ENCODE peak calls at places on chromosomes 3 and 15, in five cellular contexts. One of them, this sample, is unnamed.

GRCh38 chr3:138433892-138434275 is 532 bp upstream of the ESYT3 start:
- DNase-seq in progenitor cell of endocrine pancreas: no peak
- DNase-seq in BE2C: no peak
- DNase-seq in GM13976: no peak
- DNase-seq in OCI-LY7: no peak
- DNase-seq in this sample: no peak

GRCh38 chr15:87877114-87877810 is 379.3 kb downstream of the NTRK3 start:
- DNase-seq in progenitor cell of endocrine pancreas: no peak
- DNase-seq in BE2C: peak
- DNase-seq in GM13976: no peak
- DNase-seq in OCI-LY7: no peak
- DNase-seq in this sample: no peak

GRCh38 chr3:30626443-30627181 is 20.2 kb downstream of the TGFBR2 start:
- DNase-seq in progenitor cell of endocrine pancreas: no peak
- DNase-seq in BE2C: peak
- DNase-seq in GM13976: no peak
- DNase-seq in OCI-LY7: no peak
- DNase-seq in this sample: no peak

GRCh38 chr3:59108091-59108815 is 58.4 kb upstream of the CFAP20DC start:
- DNase-seq in progenitor cell of endocrine pancreas: no peak
- DNase-seq in BE2C: no peak
- DNase-seq in GM13976: no peak
- DNase-seq in OCI-LY7: no peak
- DNase-seq in this sample: no peak

GRCh38 chr3:169241575-169241927 is 422.0 kb downstream of the MECOM start:
- DNase-seq in progenitor cell of endocrine pancreas: no peak
- DNase-seq in BE2C: no peak
- DNase-seq in GM13976: no peak
- DNase-seq in OCI-LY7: no peak
- DNase-seq in this sample: no peak

GRCh38 chr3:112109313-112109712 is 23.1 kb downstream of the C3orf52 start:
- DNase-seq in progenitor cell of endocrine pancreas: no peak
- DNase-seq in BE2C: no peak
- DNase-seq in GM13976: no peak
- DNase-seq in OCI-LY7: peak
- DNase-seq in this sample: no peak

GRCh38 chr3:10628902-10629700 is 123.7 kb upstream of the ATP2B2 start:
- DNase-seq in progenitor cell of endocrine pancreas: no peak
- DNase-seq in BE2C: no peak
- DNase-seq in GM13976: no peak
- DNase-seq in OCI-LY7: no peak
- DNase-seq in this sample: no peak

GRCh38 chr3:67384790-67385397 is 269.5 kb downstream of the SUCLG2 start:
- DNase-seq in progenitor cell of endocrine pancreas: peak
- DNase-seq in BE2C: peak
- DNase-seq in GM13976: peak
- DNase-seq in OCI-LY7: peak
- DNase-seq in this sample: peak

GRCh38 chr3:180433172-180433571 is 168.8 kb upstream of the TTC14 start:
- DNase-seq in progenitor cell of endocrine pancreas: no peak
- DNase-seq in BE2C: no peak
- DNase-seq in GM13976: no peak
- DNase-seq in OCI-LY7: no peak
- DNase-seq in this sample: no peak

GRCh38 chr3:134877788-134878187 is 82.7 kb downstream of the EPHB1 start:
- DNase-seq in progenitor cell of endocrine pancreas: no peak
- DNase-seq in BE2C: peak
- DNase-seq in GM13976: no peak
- DNase-seq in OCI-LY7: no peak
- DNase-seq in this sample: no peak

GRCh38 chr3:72446406-72447058 is 401.7 kb downstream of the SHQ1 start:
- DNase-seq in progenitor cell of endocrine pancreas: no peak
- DNase-seq in BE2C: no peak
- DNase-seq in GM13976: no peak
- DNase-seq in OCI-LY7: peak
- DNase-seq in this sample: no peak

GRCh38 chr3:155323063-155323666 is 29.7 kb upstream of the STRIT1 start:
- DNase-seq in progenitor cell of endocrine pancreas: peak
- DNase-seq in BE2C: peak
- DNase-seq in GM13976: peak
- DNase-seq in OCI-LY7: peak
- DNase-seq in this sample: peak

GRCh38 chr15:101063212-101063611 is 144.1 kb downstream of the LRRK1 start:
- DNase-seq in progenitor cell of endocrine pancreas: no peak
- DNase-seq in BE2C: no peak
- DNase-seq in GM13976: no peak
- DNase-seq in OCI-LY7: no peak
- DNase-seq in this sample: no peak

GRCh38 chr3:29950232-29950631 is 656.2 kb upstream of the TGFBR2 start:
- DNase-seq in progenitor cell of endocrine pancreas: no peak
- DNase-seq in BE2C: no peak
- DNase-seq in GM13976: no peak
- DNase-seq in OCI-LY7: no peak
- DNase-seq in this sample: no peak

GRCh38 chr15:84685304-84685703 is 27.3 kb upstream of the NMB start:
- DNase-seq in progenitor cell of endocrine pancreas: no peak
- DNase-seq in BE2C: peak
- DNase-seq in GM13976: no peak
- DNase-seq in OCI-LY7: no peak
- DNase-seq in this sample: no peak

GRCh38 chr15:101723161-101723873 is 956 bp downstream of the TARS3 start:
- DNase-seq in progenitor cell of endocrine pancreas: no peak
- DNase-seq in BE2C: no peak
- DNase-seq in GM13976: peak
- DNase-seq in OCI-LY7: peak
- DNase-seq in this sample: peak

GRCh38 chr3:123552095-123552714 is 32.6 kb downstream of the HACD2 start:
- DNase-seq in progenitor cell of endocrine pancreas: no peak
- DNase-seq in BE2C: no peak
- DNase-seq in GM13976: peak
- DNase-seq in OCI-LY7: peak
- DNase-seq in this sample: peak

GRCh38 chr3:133117342-133117741 is 79.2 kb downstream of the TMEM108 start:
- DNase-seq in progenitor cell of endocrine pancreas: no peak
- DNase-seq in BE2C: no peak
- DNase-seq in GM13976: no peak
- DNase-seq in OCI-LY7: no peak
- DNase-seq in this sample: no peak

GRCh38 chr15:63880744-63881143 is 47.0 kb upstream of the HERC1 start:
- DNase-seq in progenitor cell of endocrine pancreas: no peak
- DNase-seq in BE2C: no peak
- DNase-seq in GM13976: no peak
- DNase-seq in OCI-LY7: no peak
- DNase-seq in this sample: no peak

GRCh38 chr15:57948554-57949289 is 116.8 kb downstream of the ALDH1A2 start:
- DNase-seq in progenitor cell of endocrine pancreas: no peak
- DNase-seq in BE2C: peak
- DNase-seq in GM13976: no peak
- DNase-seq in OCI-LY7: no peak
- DNase-seq in this sample: no peak

GRCh38 chr3:152961323-152961722 is 126.4 kb downstream of the P2RY1 start:
- DNase-seq in progenitor cell of endocrine pancreas: no peak
- DNase-seq in BE2C: no peak
- DNase-seq in GM13976: peak
- DNase-seq in OCI-LY7: peak
- DNase-seq in this sample: peak

GRCh38 chr3:106729481-106729880 is 647.8 kb upstream of the CCDC54 start:
- DNase-seq in progenitor cell of endocrine pancreas: no peak
- DNase-seq in BE2C: no peak
- DNase-seq in GM13976: no peak
- DNase-seq in OCI-LY7: no peak
- DNase-seq in this sample: no peak

GRCh38 chr3:128749035-128749434 is 23.1 kb downstream of the RAB7A start:
- DNase-seq in progenitor cell of endocrine pancreas: no peak
- DNase-seq in BE2C: no peak
- DNase-seq in GM13976: no peak
- DNase-seq in OCI-LY7: no peak
- DNase-seq in this sample: no peak

GRCh38 chr15:34501131-34501530 is 63.5 kb upstream of the GOLGA8A start:
- DNase-seq in progenitor cell of endocrine pancreas: no peak
- DNase-seq in BE2C: no peak
- DNase-seq in GM13976: no peak
- DNase-seq in OCI-LY7: no peak
- DNase-seq in this sample: no peak

GRCh38 chr15:52735231-52736089 is 54.7 kb downstream of the ONECUT1 start:
- DNase-seq in progenitor cell of endocrine pancreas: peak
- DNase-seq in BE2C: peak
- DNase-seq in GM13976: peak
- DNase-seq in OCI-LY7: peak
- DNase-seq in this sample: peak

GRCh38 chr3:115325539-115325938 is 178.5 kb upstream of the ZBTB20 start:
- DNase-seq in progenitor cell of endocrine pancreas: peak
- DNase-seq in BE2C: no peak
- DNase-seq in GM13976: no peak
- DNase-seq in OCI-LY7: peak
- DNase-seq in this sample: no peak

DNA sequence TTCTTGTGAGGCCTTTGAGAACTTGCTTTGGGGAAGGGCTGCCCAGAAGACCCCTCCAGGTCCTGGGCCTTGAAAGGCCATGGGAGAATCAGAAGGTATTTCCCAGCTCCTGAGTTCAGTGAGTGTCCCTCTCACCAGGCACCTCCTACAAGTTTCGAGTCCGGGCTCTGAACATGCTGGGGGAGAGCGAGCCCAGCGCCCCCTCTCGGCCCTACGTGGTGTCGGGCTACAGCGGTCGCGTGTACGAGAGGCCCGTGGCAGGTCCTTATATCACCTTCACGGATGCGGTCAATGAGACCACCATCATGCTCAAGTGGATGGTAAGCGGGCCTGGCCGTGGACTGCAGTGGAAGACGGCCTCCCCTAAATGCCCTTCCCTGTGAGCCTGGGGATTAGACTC is 68.3 kb downstream of the BOC start:
- DNase-seq in progenitor cell of endocrine pancreas: no peak
- DNase-seq in BE2C: no peak
- DNase-seq in GM13976: no peak
- DNase-seq in OCI-LY7: no peak
- DNase-seq in this sample: no peak
- TF ChIP-seq CTCF in progenitor cell of endocrine pancreas: no peak
- TF ChIP-seq CTCF in BE2C: no peak
- TF ChIP-seq CTCF in GM13976: no peak
- TF ChIP-seq CTCF in OCI-LY7: no peak
- TF ChIP-seq CTCF in this sample: no peak

GRCh38 chr15:64982472-64982871 is 7.2 kb downstream of the SPG21 start:
- DNase-seq in progenitor cell of endocrine pancreas: no peak
- DNase-seq in BE2C: no peak
- DNase-seq in GM13976: no peak
- DNase-seq in OCI-LY7: no peak
- DNase-seq in this sample: no peak

GRCh38 chr15:64975390-64975789 is 14.3 kb downstream of the SPG21 start:
- DNase-seq in progenitor cell of endocrine pancreas: no peak
- DNase-seq in BE2C: no peak
- DNase-seq in GM13976: no peak
- DNase-seq in OCI-LY7: no peak
- DNase-seq in this sample: no peak

GRCh38 chr15:64981812-64982431 is 7.8 kb downstream of the SPG21 start:
- DNase-seq in progenitor cell of endocrine pancreas: no peak
- DNase-seq in BE2C: no peak
- DNase-seq in GM13976: no peak
- DNase-seq in OCI-LY7: no peak
- DNase-seq in this sample: no peak

GRCh38 chr15:64979252-64979710 is 10.4 kb downstream of the SPG21 start:
- DNase-seq in progenitor cell of endocrine pancreas: no peak
- DNase-seq in BE2C: no peak
- DNase-seq in GM13976: no peak
- DNase-seq in OCI-LY7: no peak
- DNase-seq in this sample: no peak
- TF ChIP-seq CTCF in progenitor cell of endocrine pancreas: no peak
- TF ChIP-seq CTCF in BE2C: no peak
- TF ChIP-seq CTCF in GM13976: no peak
- TF ChIP-seq CTCF in OCI-LY7: no peak
- TF ChIP-seq CTCF in this sample: no peak

DNA sequence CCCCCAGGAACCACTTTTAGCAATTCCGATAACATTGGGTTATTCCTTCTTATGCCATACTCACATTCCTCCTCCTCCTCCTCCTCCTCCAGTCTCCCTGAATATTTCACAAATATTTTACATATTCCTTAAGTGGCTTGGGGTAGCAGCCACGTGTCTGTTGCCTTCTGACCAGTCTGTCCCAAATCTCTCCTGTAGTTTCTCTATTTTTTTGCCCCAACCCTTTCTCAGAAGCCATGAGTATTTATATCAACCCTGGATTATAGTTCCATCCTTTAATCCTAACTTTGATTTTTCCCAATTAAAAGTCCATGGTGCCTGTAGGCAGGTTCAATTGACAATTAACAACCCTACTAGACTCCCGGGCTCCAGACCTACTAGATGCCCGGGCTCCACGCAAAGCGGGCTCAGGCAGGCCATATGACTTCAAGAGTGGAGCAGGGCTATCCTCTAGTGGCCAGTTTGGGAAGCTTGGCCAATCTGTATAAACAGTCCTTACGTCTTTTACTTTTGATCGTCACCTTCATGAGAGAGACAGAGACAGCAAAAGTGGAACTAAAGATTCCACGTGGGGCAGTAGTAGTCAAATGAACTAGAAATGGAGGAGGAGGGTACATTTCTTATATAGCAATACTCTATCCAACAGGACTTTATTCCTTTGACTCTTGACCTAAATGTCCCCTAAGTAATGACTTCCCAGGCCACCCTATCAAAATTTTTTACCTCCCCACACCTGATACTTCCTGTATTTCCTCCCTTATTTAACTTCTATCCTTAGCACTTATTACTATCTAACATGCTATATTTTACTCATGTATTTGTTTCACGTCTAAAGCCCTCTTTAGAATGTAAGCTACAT is 69.7 kb downstream of the USF3 start:
- DNase-seq in progenitor cell of endocrine pancreas: peak
- DNase-seq in BE2C: peak
- DNase-seq in GM13976: peak
- DNase-seq in OCI-LY7: peak
- DNase-seq in this sample: peak
- TF ChIP-seq CTCF in progenitor cell of endocrine pancreas: peak
- TF ChIP-seq CTCF in BE2C: peak
- TF ChIP-seq CTCF in GM13976: peak
- TF ChIP-seq CTCF in OCI-LY7: peak
- TF ChIP-seq CTCF in this sample: peak

GRCh38 chr15:51226813-51227212 is 111.6 kb downstream of the CYP19A1 start:
- DNase-seq in progenitor cell of endocrine pancreas: no peak
- DNase-seq in BE2C: no peak
- DNase-seq in GM13976: no peak
- DNase-seq in OCI-LY7: no peak
- DNase-seq in this sample: no peak

GRCh38 chr15:51234181-51234927 is 104.0 kb downstream of the CYP19A1 start:
- DNase-seq in progenitor cell of endocrine pancreas: no peak
- DNase-seq in BE2C: no peak
- DNase-seq in GM13976: no peak
- DNase-seq in OCI-LY7: no peak
- DNase-seq in this sample: peak

GRCh38 chr15:51232581-51232980 is 105.8 kb downstream of the CYP19A1 start:
- DNase-seq in progenitor cell of endocrine pancreas: no peak
- DNase-seq in BE2C: no peak
- DNase-seq in GM13976: no peak
- DNase-seq in OCI-LY7: no peak
- DNase-seq in this sample: no peak

GRCh38 chr15:51227967-51228783 is 110.2 kb downstream of the CYP19A1 start:
- DNase-seq in progenitor cell of endocrine pancreas: no peak
- DNase-seq in BE2C: peak
- DNase-seq in GM13976: peak
- DNase-seq in OCI-LY7: no peak
- DNase-seq in this sample: peak

GRCh38 chr15:51229907-51230328 is 108.5 kb downstream of the CYP19A1 start:
- DNase-seq in progenitor cell of endocrine pancreas: no peak
- DNase-seq in BE2C: peak
- DNase-seq in GM13976: peak
- DNase-seq in OCI-LY7: peak
- DNase-seq in this sample: peak
- TF ChIP-seq CTCF in progenitor cell of endocrine pancreas: peak
- TF ChIP-seq CTCF in BE2C: peak
- TF ChIP-seq CTCF in GM13976: peak
- TF ChIP-seq CTCF in OCI-LY7: peak
- TF ChIP-seq CTCF in this sample: peak